ENCODE peak calls at places on chromosomes 16 and 17, in six cellular contexts. K is naive thymus-derived CD4-positive, alpha-beta T cell; J is CD4-positive, CD25-positive, alpha-beta regulatory T cell; N is adrenal gland; Z is SJCRH30; G is fibroblast of the aortic adventitia. U is an unnamed sample.

GRCh38 chr16:67277999-67278772 is 1.1 kb upstream of the PLEKHG4 start:
- DNase-seq in Z (peak; percentile 34), G (peak; percentile 90), N (peak; percentile 72), K (no peak), J (no peak), U (peak; percentile 25)

GRCh38 chr17:69539781-69540319 is 125.4 kb downstream of the MAP2K6 start:
- DNase-seq in J (no peak), N (no peak), G (peak; percentile 74), K (no peak), Z (no peak), U (no peak)

GRCh38 chr16:30051518-30051917 is 14.0 kb upstream of the ALDOA start:
- DNase-seq in K (no peak), N (no peak), G (peak; percentile 58), J (no peak), Z (no peak), U (peak; percentile 34)

GRCh38 chr17:74201250-74201649 is 2.2 kb upstream of the RPL38 start:
- DNase-seq in G (peak; percentile 40), Z (peak; percentile 97), K (no peak), J (no peak), N (peak; percentile 83), U (no peak)

GRCh38 chr17:21218831-21219380 is 4.9 kb upstream of the TMEM11 start:
- DNase-seq in N (no peak), J (no peak), Z (no peak), K (no peak), G (no peak), U (no peak)

GRCh38 chr17:43908111-43908721 is 880 bp upstream of the MPP2 start:
- DNase-seq in J (peak; percentile 58), N (peak; percentile 37), Z (peak; percentile 86), G (peak; percentile 83), K (peak; percentile 69), U (no peak)

GRCh38 chr17:61482467-61482866 is 30.2 kb downstream of the TBX4 start:
- DNase-seq in N (no peak), J (no peak), K (no peak), G (no peak), Z (no peak), U (no peak)

GRCh38 chr16:27495191-27495590 is 54.5 kb downstream of the GTF3C1 start:
- DNase-seq in K (no peak), J (no peak), G (peak; percentile 95), Z (peak; percentile 14), N (no peak), U (no peak)

GRCh38 chr16:83808573-83809014 is 816 bp downstream of the HSBP1 start:
- DNase-seq in G (no peak), N (no peak), J (no peak), Z (no peak), K (no peak), U (no peak)

GRCh38 chr16:48542020-48542473 is 67.9 kb downstream of the N4BP1 start:
- DNase-seq in N (peak; percentile 69), K (peak; percentile 24), Z (peak; percentile 42), G (peak; percentile 77), J (no peak), U (no peak)

GRCh38 chr16:72189865-72190371 is 18.0 kb upstream of the PMFBP1 start:
- DNase-seq in K (no peak), J (no peak), N (peak; percentile 71), Z (no peak), G (peak; percentile 65), U (no peak)

GRCh38 chr16:85296859-85297698 is 184.8 kb upstream of the CIBAR2 start:
- DNase-seq in K (peak; percentile 57), J (peak; percentile 45), N (peak; percentile 75), Z (peak; percentile 70), G (peak; percentile 38), U (peak; percentile 59)

GRCh38 chr16:87931504-87931903 is 4.8 kb downstream of the CA5A start:
- DNase-seq in J (no peak), K (no peak), N (no peak), Z (peak; percentile 20), G (no peak), U (no peak)

GRCh38 chr17:39014044-39014794 is 47.0 kb upstream of the FBXO47 start:
- DNase-seq in Z (no peak), J (no peak), K (no peak), N (peak; percentile 31), G (peak; percentile 72), U (no peak)

GRCh38 chr16:10972108-10972955 is 28.0 kb downstream of the CLEC16A start:
- DNase-seq in N (no peak), Z (no peak), G (no peak), K (no peak), J (no peak), U (no peak)

GRCh38 chr16:68100504-68100903 is 15.3 kb downstream of the NFATC3 start:
- DNase-seq in Z (no peak), J (no peak), G (no peak), K (no peak), N (no peak), U (no peak)

GRCh38 chr17:5225668-5226457 is 8.8 kb downstream of the SCIMP start:
- DNase-seq in G (no peak), K (no peak), J (no peak), Z (no peak), N (no peak), U (no peak)

GRCh38 chr16:85752511-85753420 is 1.9 kb upstream of the C16orf74 start:
- DNase-seq in J (no peak), Z (peak; percentile 49), G (no peak), K (no peak), N (no peak), U (no peak)

GRCh38 chr17:48024149-48025039 is 13.2 kb downstream of the COPZ2 start:
- DNase-seq in Z (peak; percentile 56), J (peak; percentile 55), G (peak; percentile 77), K (peak; percentile 10), N (peak; percentile 57), U (peak; percentile 84)

GRCh38 chr16:17380613-17381012 is 90.1 kb downstream of the XYLT1 start:
- DNase-seq in J (no peak), Z (no peak), N (no peak), G (no peak), K (no peak), U (no peak)

GRCh38 chr17:50839591-50840310 is 4.4 kb downstream of the WFIKKN2 start:
- DNase-seq in K (no peak), N (no peak), Z (no peak), J (no peak), G (no peak), U (no peak)

GRCh38 chr17:66963521-66964082 is 905 bp upstream of the CACNG4 start:
- DNase-seq in J (no peak), N (no peak), Z (no peak), K (no peak), G (no peak), U (no peak)

GRCh38 chr16:54493594-54493993 is 207.0 kb upstream of the IRX3 start:
- DNase-seq in N (no peak), Z (no peak), J (no peak), K (no peak), G (peak; percentile 63), U (no peak)

GRCh38 chr17:48642059-48642842 is 16.1 kb upstream of the HOXB9 start:
- DNase-seq in K (no peak), G (no peak), N (no peak), J (no peak), Z (no peak), U (no peak)

DNA sequence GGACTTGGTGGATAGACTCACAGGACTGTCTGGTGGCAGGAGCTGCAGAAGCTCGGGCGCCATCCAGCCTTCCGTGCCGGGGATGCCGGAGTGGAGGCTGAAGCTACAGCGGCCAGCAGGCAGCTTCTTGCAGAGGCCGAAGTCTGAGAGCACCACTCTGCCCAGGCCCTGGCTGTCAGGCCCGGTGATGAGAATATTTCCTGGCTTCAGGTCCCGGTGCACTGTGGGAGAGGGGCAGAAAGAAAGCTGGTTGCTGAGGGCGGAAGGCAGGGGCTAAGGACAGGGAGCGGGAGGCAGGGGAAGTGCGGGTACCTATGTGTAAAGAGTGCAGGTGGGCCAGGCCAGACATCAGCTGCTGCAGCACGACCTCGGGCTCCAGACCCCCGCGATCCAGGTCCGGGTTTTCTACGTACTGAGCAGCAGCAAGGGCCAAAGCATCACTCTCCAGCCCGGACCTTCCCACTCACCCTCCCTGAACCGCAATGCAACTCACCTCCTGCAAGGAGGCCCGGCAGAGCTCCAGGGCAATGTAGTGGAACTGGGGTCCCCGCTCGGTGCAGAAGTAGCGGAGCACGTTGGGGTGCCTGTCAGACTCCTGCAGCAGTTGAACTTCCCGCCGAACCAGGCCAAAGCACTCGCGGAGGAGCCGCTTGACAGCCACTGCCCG is 16.2 kb downstream of the PLK1 start:
- DNase-seq in K (no peak), Z (no peak), N (peak; percentile 52), G (peak; percentile 28), J (no peak), U (no peak)
- H3K4me3 ChIP-seq in K (no peak overlapping the region), Z (no peak overlapping the region), N (peak overlapping the region; percentile 42), G (no peak overlapping the region), J (no peak overlapping the region), U (no peak overlapping the region)

GRCh38 chr16:89200124-89200849 is at the start of gene SLC22A31:
- DNase-seq in G (no peak), N (no peak), Z (peak; percentile 63), K (no peak), J (no peak), U (no peak)

GRCh38 chr16:89198417-89199240 is 1.7 kb downstream of the SLC22A31 start:
- DNase-seq in J (no peak), G (no peak), Z (peak; percentile 48), N (no peak), K (no peak), U (no peak)

GRCh38 chr16:89200850-89201466 is 621 bp upstream of the SLC22A31 start:
- DNase-seq in Z (no peak), G (no peak), N (no peak), K (no peak), J (no peak), U (no peak)

GRCh38 chr16:89197633-89198416 is 2.5 kb downstream of the SLC22A31 start:
- DNase-seq in N (no peak), Z (peak; percentile 85), J (no peak), K (no peak), G (no peak), U (no peak)

GRCh38 chr16:89199241-89200123 is 855 bp downstream of the SLC22A31 start:
- DNase-seq in G (no peak), N (no peak), K (no peak), J (no peak), Z (peak; percentile 63), U (no peak)
- H3K4me3 ChIP-seq in G (no peak overlapping the region), N (no peak overlapping the region), K (no peak overlapping the region), J (no peak overlapping the region), Z (no peak overlapping the region), U (no peak overlapping the region)

GRCh38 chr17:6567528-6568185 is 11.3 kb upstream of the PITPNM3 start:
- DNase-seq in J (no peak), N (peak; percentile 64), G (peak; percentile 60), K (no peak), Z (peak; percentile 78), U (no peak)
- H3K4me3 ChIP-seq in J (no peak overlapping the region), N (no peak overlapping the region), G (no peak overlapping the region), K (no peak overlapping the region), Z (peak overlapping the region; percentile 41), U (no peak overlapping the region)

DNA sequence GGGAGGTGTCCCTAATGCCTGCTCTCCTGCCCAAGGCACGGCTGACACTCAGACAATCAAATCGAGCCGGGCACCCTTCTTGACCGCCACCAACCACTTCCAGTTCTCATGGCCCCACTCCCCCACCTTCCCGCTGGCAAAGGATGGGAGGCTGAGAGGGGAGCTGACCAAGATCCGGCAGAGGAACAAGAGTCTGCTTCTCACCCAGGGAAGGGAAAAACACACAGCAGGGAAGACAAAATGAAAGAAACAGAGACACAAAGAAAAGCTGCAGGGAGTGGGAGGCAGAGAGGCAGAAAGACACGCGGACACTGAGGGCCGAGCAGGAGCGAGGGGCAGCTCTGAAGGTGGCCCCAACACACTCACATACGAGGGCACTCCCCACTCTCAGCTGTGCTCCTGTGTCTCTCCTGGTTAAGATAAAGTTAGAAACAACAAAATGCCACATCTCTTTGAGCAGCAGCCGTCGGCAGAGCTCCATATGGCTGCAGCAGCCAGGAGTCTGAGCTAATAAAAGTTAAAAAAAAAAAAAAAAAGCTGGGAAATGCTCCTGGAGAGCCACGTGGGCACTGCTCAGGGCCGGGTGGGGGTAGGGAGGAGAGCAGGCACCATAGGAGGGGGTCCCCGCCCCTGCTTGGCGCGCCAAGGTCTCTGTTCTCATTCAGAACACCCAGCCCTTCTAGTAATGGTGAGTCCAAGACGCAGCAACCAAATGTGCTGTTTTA is 7.4 kb downstream of the LRRC75A start:
- DNase-seq in G (no peak), N (no peak), J (no peak), K (no peak), Z (no peak), U (no peak)
- H3K4me3 ChIP-seq in G (peak overlapping the region; percentile 35), N (peak overlapping the region; percentile 40), J (no peak overlapping the region), K (no peak overlapping the region), Z (no peak overlapping the region), U (no peak overlapping the region)